ENCODE peak calls at places on chromosomes 2 and 18, in nine cellular contexts. B, N, C, I, P, S, G, E and K are unnamed samples.

GRCh38 chr2:67502346-67503065 is 105.4 kb downstream of the ETAA1 start:
- DNase-seq in N (no peak), G (no peak), I (no peak), B (no peak), E (no peak), P (no peak), C (no peak), S (no peak), K (no peak)

GRCh38 chr2:186456941-186457340 is 29.1 kb upstream of the ZC3H15 start:
- DNase-seq in G (no peak), P (no peak), I (no peak), E (peak; percentile 59), S (peak; percentile 99), B (no peak), C (no peak), N (peak; percentile 47), K (no peak)

GRCh38 chr2:46362667-46363012 is 65.4 kb downstream of the EPAS1 start:
- DNase-seq in G (no peak), C (no peak), P (no peak), I (no peak), E (no peak), N (no peak), S (peak; percentile 56), B (no peak), K (no peak)

GRCh38 chr2:221943078-221943810 is 355.6 kb downstream of the PAX3 start:
- DNase-seq in E (peak; percentile 96), P (no peak), G (no peak), C (no peak), N (peak; percentile 10), I (no peak), S (peak; percentile 39), B (no peak), K (no peak)

GRCh38 chr2:220779918-220780317 is 792.2 kb downstream of the EPHA4 start:
- DNase-seq in P (no peak), I (no peak), N (peak; percentile 77), S (peak; percentile 92), G (no peak), E (peak; percentile 83), B (no peak), C (no peak), K (no peak)

GRCh38 chr2:8535821-8536685 is 145.8 kb upstream of the ID2 start:
- DNase-seq in P (no peak), E (no peak), C (peak; percentile 67), G (no peak), N (no peak), I (peak; percentile 77), S (peak; percentile 30), B (no peak), K (no peak)

GRCh38 chr2:134139615-134140014 is 114.3 kb upstream of the MGAT5 start:
- DNase-seq in G (no peak), N (no peak), S (no peak), C (no peak), P (no peak), I (no peak), B (no peak), E (no peak), K (no peak)

GRCh38 chr2:69604026-69604678 is 39.4 kb downstream of the AAK1 start:
- DNase-seq in I (no peak), E (peak; percentile 43), S (no peak), N (no peak), B (no peak), P (no peak), G (no peak), C (no peak), K (no peak)

GRCh38 chr2:58479557-58480120 is 238.5 kb upstream of the FANCL start:
- DNase-seq in C (no peak), G (no peak), I (no peak), E (no peak), N (no peak), P (no peak), S (no peak), B (no peak), K (no peak)

GRCh38 chr18:2997429-2997828 is 15.5 kb downstream of the LPIN2 start:
- DNase-seq in C (no peak), B (no peak), S (no peak), P (no peak), I (no peak), G (no peak), E (no peak), N (no peak), K (no peak)

GRCh38 chr18:59454909-59455727 is 96.1 kb upstream of the LMAN1 start:
- DNase-seq in N (no peak), G (no peak), P (no peak), C (no peak), B (no peak), I (no peak), E (peak; percentile 31), S (no peak), K (no peak)

GRCh38 chr2:118658581-118659248 is 188.7 kb downstream of the EN1 start:
- DNase-seq in B (no peak), G (no peak), S (no peak), C (no peak), I (no peak), P (no peak), N (no peak), E (peak; percentile 64), K (no peak)

GRCh38 chr2:225100269-225100668 is 58.0 kb upstream of the DOCK10 start:
- DNase-seq in N (no peak), S (peak; percentile 84), B (no peak), I (no peak), G (no peak), E (peak; percentile 31), P (no peak), C (no peak), K (no peak)

GRCh38 chr2:99278793-99279291 is 22.2 kb downstream of the LYG1 start:
- DNase-seq in I (no peak), P (no peak), C (no peak), N (peak; percentile 51), B (no peak), S (peak; percentile 96), E (peak; percentile 81), G (no peak), K (no peak)